ENCODE peak calls at places on chromosomes 11 and 22, in ten cellular contexts. D is iris pigment epithelial cell; T is hepatic stellate cell; L is pancreas; Q is endothelial cell of umbilical vein; G is ELF-1; P is ovary; N is mesendoderm; F is prostate gland; A is activated effector memory CD4-positive, alpha-beta T cell treated with anti-CD3 and anti-CD28 coated beads, Interleukin-2, amount 50 U/mL, for 16 hours. M is an unnamed sample.

GRCh38 chr11:12390687-12391110 is 13.3 kb downstream of the PARVA start:
- DNase-seq in P (no peak), D (no peak), Q (no peak), A (no peak), T (no peak), L (no peak), G (no peak), F (no peak), N (no peak), M (no peak)

GRCh38 chr22:19122143-19122751 is at the start of gene DGCR2:
- DNase-seq in L (peak; percentile 99), F (peak; percentile 95), Q (peak; percentile 97), D (peak; percentile 96), N (peak; percentile 98), P (peak; percentile 98), G (peak; percentile 94), A (peak; percentile 98), T (peak; percentile 99), M (peak; percentile 91)

GRCh38 chr11:117431436-117431835 is 103.8 kb downstream of the CEP164 start:
- DNase-seq in L (no peak), Q (no peak), F (no peak), N (no peak), D (no peak), T (no peak), G (no peak), A (no peak), P (no peak), M (no peak)

GRCh38 chr11:75523189-75523588 is 2.6 kb downstream of the GDPD5 start:
- DNase-seq in D (no peak), A (no peak), G (no peak), T (no peak), P (no peak), Q (no peak), L (no peak), F (no peak), N (no peak), M (no peak)

GRCh38 chr11:67416416-67417335 is 1.2 kb downstream of the CARNS1 start:
- DNase-seq in Q (peak; percentile 18), N (peak; percentile 28), F (peak; percentile 44), P (no peak), G (no peak), L (peak; percentile 74), D (peak; percentile 29), T (no peak), A (peak; percentile 89), M (no peak)

GRCh38 chr11:304915-305833 is 2.4 kb upstream of the IFITM2 start:
- DNase-seq in G (peak; percentile 71), T (peak; percentile 88), Q (peak; percentile 78), F (peak; percentile 69), L (peak; percentile 33), D (peak; percentile 77), N (peak; percentile 81), P (peak; percentile 83), A (peak; percentile 83), M (no peak)

GRCh38 chr11:65852508-65853248 is 5.3 kb downstream of the CFL1 start:
- DNase-seq in F (no peak), L (peak; percentile 78), Q (no peak), N (no peak), T (no peak), D (no peak), A (peak; percentile 55), G (peak; percentile 27), P (peak; percentile 38), M (no peak)

GRCh38 chr22:49751968-49752597 is 75.6 kb downstream of the BRD1 start:
- DNase-seq in D (no peak), P (no peak), F (no peak), L (no peak), G (no peak), Q (no peak), A (peak; percentile 61), T (no peak), N (no peak), M (no peak)

GRCh38 chr11:2702771-2703486 is 3.1 kb upstream of the KCNQ1OT1 start:
- DNase-seq in N (no peak), G (no peak), F (no peak), A (peak; percentile 54), L (peak; percentile 52), T (no peak), D (no peak), P (no peak), Q (no peak), M (no peak)

GRCh38 chr11:116376547-116376946 is 396.2 kb downstream of the BUD13 start:
- DNase-seq in F (no peak), L (no peak), P (no peak), G (no peak), Q (no peak), D (no peak), N (no peak), T (no peak), A (no peak), M (no peak)

GRCh38 chr11:12701815-12702214 is 27.6 kb downstream of the TEAD1 start:
- DNase-seq in T (no peak), P (no peak), G (no peak), A (no peak), Q (no peak), N (no peak), F (no peak), L (no peak), D (no peak), M (no peak)

GRCh38 chr11:97140885-97141494 is 751.2 kb downstream of the JRKL start:
- DNase-seq in L (no peak), G (peak; percentile 19), P (no peak), T (no peak), F (no peak), D (peak; percentile 3), Q (no peak), N (peak; percentile 58), A (no peak), M (no peak)

GRCh38 chr11:129141748-129142475 is 50.2 kb downstream of the ARHGAP32 start:
- DNase-seq in F (no peak), L (no peak), T (no peak), N (no peak), D (no peak), Q (peak; percentile 10), A (no peak), P (no peak), G (no peak), M (no peak)

GRCh38 chr22:40107756-40108437 is 69.8 kb upstream of the TNRC6B start:
- DNase-seq in P (no peak), D (peak; percentile 34), F (peak; percentile 56), Q (no peak), A (peak; percentile 71), L (no peak), G (peak; percentile 68), T (peak; percentile 34), N (peak; percentile 11), M (peak; percentile 25)

GRCh38 chr11:76997512-76997911 is 36.7 kb upstream of the B3GNT6 start:
- DNase-seq in G (no peak), A (no peak), Q (no peak), F (no peak), N (no peak), D (no peak), T (no peak), P (no peak), L (no peak), M (no peak)

GRCh38 chr11:76152741-76153608 is 53.3 kb downstream of the WNT11 start:
- DNase-seq in P (no peak), Q (no peak), T (no peak), L (peak; percentile 62), A (no peak), N (peak; percentile 69), D (no peak), G (peak; percentile 74), F (no peak), M (no peak)

GRCh38 chr22:50641696-50642607 is 14.0 kb upstream of the ARSA start:
- DNase-seq in G (peak; percentile 89), L (no peak), N (peak; percentile 58), D (peak; percentile 42), Q (peak; percentile 74), P (peak; percentile 28), T (no peak), A (no peak), F (no peak), M (no peak)

GRCh38 chr11:327581-327923 is 6.9 kb upstream of the IFITM3 start:
- DNase-seq in D (no peak), L (no peak), A (no peak), N (no peak), Q (no peak), F (no peak), G (no peak), P (no peak), T (no peak), M (no peak)

GRCh38 chr11:12746593-12747097 is 72.4 kb downstream of the TEAD1 start:
- DNase-seq in G (peak; percentile 96), F (no peak), N (peak; percentile 98), L (peak; percentile 70), T (peak; percentile 68), P (peak; percentile 93), A (no peak), D (peak; percentile 94), Q (no peak), M (no peak)

M was measured in T-helper 2 cell treated with Interferon-gamma antibody and Interleukin-4, amounts not matched to agents 5 μg/mL and 100 μg/mL, for 36 hours.